ENCODE peak calls at places on chromosome 16, in eight cellular contexts. One of them, this sample, is unnamed.
A peak's percentile ranks its signal among the peaks of the same experiment; 100 is the strongest.

GRCh38 chr16:23999663-24000062 is 163.9 kb downstream of the PRKCB start:
- DNase-seq in AG10803: no peak
- DNase-seq in iPS-NIHi11: no peak
- DNase-seq in NCI-H1436: no peak
- DNase-seq in T-helper 1 cell: no peak
- DNase-seq in choroid plexus epithelial cell: no peak
- DNase-seq in stimulated activated CD8-positive, alpha-beta memory T cell treated with anti-CD3 and anti-CD28 coated beads, Interleukin-4, amount 100 ng/mL, for 24 hours: peak; percentile 45
- DNase-seq in ovary: no peak
- DNase-seq in this sample: no peak

GRCh38 chr16:57091200-57091989 is 988 bp upstream of the CPNE2 start:
- DNase-seq in AG10803: no peak
- DNase-seq in iPS-NIHi11: peak; percentile 61
- DNase-seq in NCI-H1436: peak; percentile 29
- DNase-seq in T-helper 1 cell: no peak
- DNase-seq in choroid plexus epithelial cell: peak; percentile 43
- DNase-seq in stimulated activated CD8-positive, alpha-beta memory T cell treated with anti-CD3 and anti-CD28 coated beads, Interleukin-4, amount 100 ng/mL, for 24 hours: no peak
- DNase-seq in ovary: peak; percentile 53
- DNase-seq in this sample: no peak

GRCh38 chr16:56961851-56962281 is at the start of gene CETP:
- DNase-seq in AG10803: no peak
- DNase-seq in iPS-NIHi11: no peak
- DNase-seq in NCI-H1436: no peak
- DNase-seq in T-helper 1 cell: no peak
- DNase-seq in choroid plexus epithelial cell: no peak
- DNase-seq in stimulated activated CD8-positive, alpha-beta memory T cell treated with anti-CD3 and anti-CD28 coated beads, Interleukin-4, amount 100 ng/mL, for 24 hours: no peak
- DNase-seq in ovary: no peak
- DNase-seq in this sample: no peak

GRCh38 chr16:11742041-11742535 is 569 bp downstream of the TXNDC11 start:
- DNase-seq in AG10803: no peak
- DNase-seq in iPS-NIHi11: peak; percentile 72
- DNase-seq in NCI-H1436: peak; percentile 7
- DNase-seq in T-helper 1 cell: peak; percentile 31
- DNase-seq in choroid plexus epithelial cell: no peak
- DNase-seq in stimulated activated CD8-positive, alpha-beta memory T cell treated with anti-CD3 and anti-CD28 coated beads, Interleukin-4, amount 100 ng/mL, for 24 hours: peak; percentile 22
- DNase-seq in ovary: peak; percentile 42
- DNase-seq in this sample: no peak

GRCh38 chr16:81242977-81243618 is 4.6 kb downstream of the BCO1 start:
- DNase-seq in AG10803: no peak
- DNase-seq in iPS-NIHi11: no peak
- DNase-seq in NCI-H1436: no peak
- DNase-seq in T-helper 1 cell: no peak
- DNase-seq in choroid plexus epithelial cell: no peak
- DNase-seq in stimulated activated CD8-positive, alpha-beta memory T cell treated with anti-CD3 and anti-CD28 coated beads, Interleukin-4, amount 100 ng/mL, for 24 hours: no peak
- DNase-seq in ovary: no peak
- DNase-seq in this sample: no peak

GRCh38 chr16:89623511-89624232 is 10.2 kb downstream of the DPEP1 start:
- DNase-seq in AG10803: peak; percentile 37
- DNase-seq in iPS-NIHi11: no peak
- DNase-seq in NCI-H1436: no peak
- DNase-seq in T-helper 1 cell: no peak
- DNase-seq in choroid plexus epithelial cell: peak; percentile 53
- DNase-seq in stimulated activated CD8-positive, alpha-beta memory T cell treated with anti-CD3 and anti-CD28 coated beads, Interleukin-4, amount 100 ng/mL, for 24 hours: no peak
- DNase-seq in ovary: no peak
- DNase-seq in this sample: no peak

GRCh38 chr16:47872228-47872627 is 283.6 kb downstream of the ABCC12 start:
- DNase-seq in AG10803: no peak
- DNase-seq in iPS-NIHi11: no peak
- DNase-seq in NCI-H1436: no peak
- DNase-seq in T-helper 1 cell: no peak
- DNase-seq in choroid plexus epithelial cell: no peak
- DNase-seq in stimulated activated CD8-positive, alpha-beta memory T cell treated with anti-CD3 and anti-CD28 coated beads, Interleukin-4, amount 100 ng/mL, for 24 hours: no peak
- DNase-seq in ovary: no peak
- DNase-seq in this sample: no peak

GRCh38 chr16:48421741-48422140 is 36.5 kb upstream of the SIAH1 start:
- DNase-seq in AG10803: no peak
- DNase-seq in iPS-NIHi11: no peak
- DNase-seq in NCI-H1436: no peak
- DNase-seq in T-helper 1 cell: no peak
- DNase-seq in choroid plexus epithelial cell: peak; percentile 27
- DNase-seq in stimulated activated CD8-positive, alpha-beta memory T cell treated with anti-CD3 and anti-CD28 coated beads, Interleukin-4, amount 100 ng/mL, for 24 hours: no peak
- DNase-seq in ovary: no peak
- DNase-seq in this sample: no peak

GRCh38 chr16:73558219-73558618 is 510.3 kb upstream of the ZFHX3 start:
- DNase-seq in AG10803: no peak
- DNase-seq in iPS-NIHi11: no peak
- DNase-seq in NCI-H1436: no peak
- DNase-seq in T-helper 1 cell: no peak
- DNase-seq in choroid plexus epithelial cell: no peak
- DNase-seq in stimulated activated CD8-positive, alpha-beta memory T cell treated with anti-CD3 and anti-CD28 coated beads, Interleukin-4, amount 100 ng/mL, for 24 hours: no peak
- DNase-seq in ovary: no peak
- DNase-seq in this sample: no peak

GRCh38 chr16:86033016-86033474 is 134.1 kb downstream of the IRF8 start:
- DNase-seq in AG10803: no peak
- DNase-seq in iPS-NIHi11: peak; percentile 51
- DNase-seq in NCI-H1436: no peak
- DNase-seq in T-helper 1 cell: no peak
- DNase-seq in choroid plexus epithelial cell: no peak
- DNase-seq in stimulated activated CD8-positive, alpha-beta memory T cell treated with anti-CD3 and anti-CD28 coated beads, Interleukin-4, amount 100 ng/mL, for 24 hours: no peak
- DNase-seq in ovary: no peak
- DNase-seq in this sample: no peak

GRCh38 chr16:70725912-70726828 is 40.3 kb upstream of the MTSS2 start:
- DNase-seq in AG10803: no peak
- DNase-seq in iPS-NIHi11: no peak
- DNase-seq in NCI-H1436: no peak
- DNase-seq in T-helper 1 cell: no peak
- DNase-seq in choroid plexus epithelial cell: no peak
- DNase-seq in stimulated activated CD8-positive, alpha-beta memory T cell treated with anti-CD3 and anti-CD28 coated beads, Interleukin-4, amount 100 ng/mL, for 24 hours: no peak
- DNase-seq in ovary: peak; percentile 73
- DNase-seq in this sample: no peak

GRCh38 chr16:16972831-16973230 is 497.9 kb downstream of the XYLT1 start:
- DNase-seq in AG10803: no peak
- DNase-seq in iPS-NIHi11: no peak
- DNase-seq in NCI-H1436: no peak
- DNase-seq in T-helper 1 cell: no peak
- DNase-seq in choroid plexus epithelial cell: no peak
- DNase-seq in stimulated activated CD8-positive, alpha-beta memory T cell treated with anti-CD3 and anti-CD28 coated beads, Interleukin-4, amount 100 ng/mL, for 24 hours: no peak
- DNase-seq in ovary: no peak
- DNase-seq in this sample: no peak

GRCh38 chr16:21301168-21301894 is 23.2 kb upstream of the CRYM start:
- DNase-seq in AG10803: peak; percentile 57
- DNase-seq in iPS-NIHi11: peak; percentile 86
- DNase-seq in NCI-H1436: peak; percentile 68
- DNase-seq in T-helper 1 cell: no peak
- DNase-seq in choroid plexus epithelial cell: peak; percentile 65
- DNase-seq in stimulated activated CD8-positive, alpha-beta memory T cell treated with anti-CD3 and anti-CD28 coated beads, Interleukin-4, amount 100 ng/mL, for 24 hours: peak; percentile 5
- DNase-seq in ovary: peak; percentile 50
- DNase-seq in this sample: peak; percentile 43

GRCh38 chr16:66979011-66979717 is 9.2 kb upstream of the CES4A start:
- DNase-seq in AG10803: peak; percentile 25
- DNase-seq in iPS-NIHi11: no peak
- DNase-seq in NCI-H1436: no peak
- DNase-seq in T-helper 1 cell: no peak
- DNase-seq in choroid plexus epithelial cell: peak; percentile 26
- DNase-seq in stimulated activated CD8-positive, alpha-beta memory T cell treated with anti-CD3 and anti-CD28 coated beads, Interleukin-4, amount 100 ng/mL, for 24 hours: no peak
- DNase-seq in ovary: no peak
- DNase-seq in this sample: no peak

GRCh38 chr16:63365665-63366064 is 1329.4 kb upstream of the CDH8 start:
- DNase-seq in AG10803: no peak
- DNase-seq in iPS-NIHi11: no peak
- DNase-seq in NCI-H1436: no peak
- DNase-seq in T-helper 1 cell: no peak
- DNase-seq in choroid plexus epithelial cell: no peak
- DNase-seq in stimulated activated CD8-positive, alpha-beta memory T cell treated with anti-CD3 and anti-CD28 coated beads, Interleukin-4, amount 100 ng/mL, for 24 hours: no peak
- DNase-seq in ovary: no peak
- DNase-seq in this sample: no peak

GRCh38 chr16:47886631-47887415 is 269.0 kb downstream of the ABCC12 start:
- DNase-seq in AG10803: no peak
- DNase-seq in iPS-NIHi11: no peak
- DNase-seq in NCI-H1436: no peak
- DNase-seq in T-helper 1 cell: no peak
- DNase-seq in choroid plexus epithelial cell: no peak
- DNase-seq in stimulated activated CD8-positive, alpha-beta memory T cell treated with anti-CD3 and anti-CD28 coated beads, Interleukin-4, amount 100 ng/mL, for 24 hours: no peak
- DNase-seq in ovary: no peak
- DNase-seq in this sample: no peak

GRCh38 chr16:88920618-88921602 is 54.5 kb upstream of the PABPN1L start:
- DNase-seq in AG10803: peak; percentile 81
- DNase-seq in iPS-NIHi11: no peak
- DNase-seq in NCI-H1436: no peak
- DNase-seq in T-helper 1 cell: no peak
- DNase-seq in choroid plexus epithelial cell: peak; percentile 66
- DNase-seq in stimulated activated CD8-positive, alpha-beta memory T cell treated with anti-CD3 and anti-CD28 coated beads, Interleukin-4, amount 100 ng/mL, for 24 hours: no peak
- DNase-seq in ovary: no peak
- DNase-seq in this sample: no peak

GRCh38 chr16:55323637-55324490 is at the start of gene IRX6:
- DNase-seq in AG10803: peak; percentile 35
- DNase-seq in iPS-NIHi11: peak; percentile 74
- DNase-seq in NCI-H1436: no peak
- DNase-seq in T-helper 1 cell: no peak
- DNase-seq in choroid plexus epithelial cell: no peak
- DNase-seq in stimulated activated CD8-positive, alpha-beta memory T cell treated with anti-CD3 and anti-CD28 coated beads, Interleukin-4, amount 100 ng/mL, for 24 hours: no peak
- DNase-seq in ovary: no peak
- DNase-seq in this sample: no peak

GRCh38 chr16:64428463-64428862 is 693.4 kb downstream of the CDH11 start:
- DNase-seq in AG10803: peak; percentile 76
- DNase-seq in iPS-NIHi11: no peak
- DNase-seq in NCI-H1436: no peak
- DNase-seq in T-helper 1 cell: no peak
- DNase-seq in choroid plexus epithelial cell: peak; percentile 92
- DNase-seq in stimulated activated CD8-positive, alpha-beta memory T cell treated with anti-CD3 and anti-CD28 coated beads, Interleukin-4, amount 100 ng/mL, for 24 hours: no peak
- DNase-seq in ovary: no peak
- DNase-seq in this sample: no peak

GRCh38 chr16:24297375-24297774 is 41.2 kb downstream of the CACNG3 start:
- DNase-seq in AG10803: no peak
- DNase-seq in iPS-NIHi11: no peak
- DNase-seq in NCI-H1436: no peak
- DNase-seq in T-helper 1 cell: no peak
- DNase-seq in choroid plexus epithelial cell: no peak
- DNase-seq in stimulated activated CD8-positive, alpha-beta memory T cell treated with anti-CD3 and anti-CD28 coated beads, Interleukin-4, amount 100 ng/mL, for 24 hours: no peak
- DNase-seq in ovary: no peak
- DNase-seq in this sample: no peak

GRCh38 chr16:81748476-81749198 is 30.5 kb upstream of the PLCG2 start:
- DNase-seq in AG10803: no peak
- DNase-seq in iPS-NIHi11: no peak
- DNase-seq in NCI-H1436: no peak
- DNase-seq in T-helper 1 cell: no peak
- DNase-seq in choroid plexus epithelial cell: no peak
- DNase-seq in stimulated activated CD8-positive, alpha-beta memory T cell treated with anti-CD3 and anti-CD28 coated beads, Interleukin-4, amount 100 ng/mL, for 24 hours: no peak
- DNase-seq in ovary: no peak
- DNase-seq in this sample: no peak

GRCh38 chr16:82660078-82660645 is 33.4 kb downstream of the CDH13 start:
- DNase-seq in AG10803: peak; percentile 79
- DNase-seq in iPS-NIHi11: no peak
- DNase-seq in NCI-H1436: no peak
- DNase-seq in T-helper 1 cell: no peak
- DNase-seq in choroid plexus epithelial cell: peak; percentile 84
- DNase-seq in stimulated activated CD8-positive, alpha-beta memory T cell treated with anti-CD3 and anti-CD28 coated beads, Interleukin-4, amount 100 ng/mL, for 24 hours: no peak
- DNase-seq in ovary: no peak
- DNase-seq in this sample: no peak

GRCh38 chr16:1989826-1990335 is at the start of gene SYNGR3:
- DNase-seq in AG10803: no peak
- DNase-seq in iPS-NIHi11: peak; percentile 59
- DNase-seq in NCI-H1436: no peak
- DNase-seq in T-helper 1 cell: no peak
- DNase-seq in choroid plexus epithelial cell: no peak
- DNase-seq in stimulated activated CD8-positive, alpha-beta memory T cell treated with anti-CD3 and anti-CD28 coated beads, Interleukin-4, amount 100 ng/mL, for 24 hours: no peak
- DNase-seq in ovary: no peak
- DNase-seq in this sample: no peak

GRCh38 chr16:67177743-67178699 is 5.7 kb downstream of the MATCAP1 start:
- DNase-seq in AG10803: peak; percentile 51
- DNase-seq in iPS-NIHi11: peak; percentile 95
- DNase-seq in NCI-H1436: peak; percentile 83
- DNase-seq in T-helper 1 cell: peak; percentile 43
- DNase-seq in choroid plexus epithelial cell: peak; percentile 73
- DNase-seq in stimulated activated CD8-positive, alpha-beta memory T cell treated with anti-CD3 and anti-CD28 coated beads, Interleukin-4, amount 100 ng/mL, for 24 hours: no peak
- DNase-seq in ovary: no peak
- DNase-seq in this sample: peak; percentile 89

GRCh38 chr16:69513180-69513966 is 52.4 kb upstream of the NFAT5 start:
- DNase-seq in AG10803: peak; percentile 93
- DNase-seq in iPS-NIHi11: no peak
- DNase-seq in NCI-H1436: no peak
- DNase-seq in T-helper 1 cell: no peak
- DNase-seq in choroid plexus epithelial cell: no peak
- DNase-seq in stimulated activated CD8-positive, alpha-beta memory T cell treated with anti-CD3 and anti-CD28 coated beads, Interleukin-4, amount 100 ng/mL, for 24 hours: no peak
- DNase-seq in ovary: no peak
- DNase-seq in this sample: no peak

GRCh38 chr16:4324871-4325740 is 9.2 kb downstream of the GLIS2 start:
- DNase-seq in AG10803: no peak
- DNase-seq in iPS-NIHi11: peak; percentile 3
- DNase-seq in NCI-H1436: no peak
- DNase-seq in T-helper 1 cell: no peak
- DNase-seq in choroid plexus epithelial cell: no peak
- DNase-seq in stimulated activated CD8-positive, alpha-beta memory T cell treated with anti-CD3 and anti-CD28 coated beads, Interleukin-4, amount 100 ng/mL, for 24 hours: no peak
- DNase-seq in ovary: no peak
- DNase-seq in this sample: no peak

GRCh38 chr16:54072237-54072636 is 214.3 kb downstream of the IRX3 start:
- DNase-seq in AG10803: no peak
- DNase-seq in iPS-NIHi11: no peak
- DNase-seq in NCI-H1436: no peak
- DNase-seq in T-helper 1 cell: no peak
- DNase-seq in choroid plexus epithelial cell: no peak
- DNase-seq in stimulated activated CD8-positive, alpha-beta memory T cell treated with anti-CD3 and anti-CD28 coated beads, Interleukin-4, amount 100 ng/mL, for 24 hours: no peak
- DNase-seq in ovary: no peak
- DNase-seq in this sample: no peak

GRCh38 chr16:66298571-66299120 is 67.8 kb upstream of the CDH5 start:
- DNase-seq in AG10803: no peak
- DNase-seq in iPS-NIHi11: no peak
- DNase-seq in NCI-H1436: no peak
- DNase-seq in T-helper 1 cell: no peak
- DNase-seq in choroid plexus epithelial cell: no peak
- DNase-seq in stimulated activated CD8-positive, alpha-beta memory T cell treated with anti-CD3 and anti-CD28 coated beads, Interleukin-4, amount 100 ng/mL, for 24 hours: no peak
- DNase-seq in ovary: no peak
- DNase-seq in this sample: no peak

GRCh38 chr16:54266363-54266955 is 20.1 kb downstream of the IRX3 start:
- DNase-seq in AG10803: peak; percentile 62
- DNase-seq in iPS-NIHi11: no peak
- DNase-seq in NCI-H1436: no peak
- DNase-seq in T-helper 1 cell: no peak
- DNase-seq in choroid plexus epithelial cell: peak; percentile 56
- DNase-seq in stimulated activated CD8-positive, alpha-beta memory T cell treated with anti-CD3 and anti-CD28 coated beads, Interleukin-4, amount 100 ng/mL, for 24 hours: no peak
- DNase-seq in ovary: no peak
- DNase-seq in this sample: no peak

GRCh38 chr16:88458039-88458772 is 5.1 kb downstream of the ZFPM1 start:
- DNase-seq in AG10803: no peak
- DNase-seq in iPS-NIHi11: no peak
- DNase-seq in NCI-H1436: no peak
- DNase-seq in T-helper 1 cell: no peak
- DNase-seq in choroid plexus epithelial cell: no peak
- DNase-seq in stimulated activated CD8-positive, alpha-beta memory T cell treated with anti-CD3 and anti-CD28 coated beads, Interleukin-4, amount 100 ng/mL, for 24 hours: no peak
- DNase-seq in ovary: no peak
- DNase-seq in this sample: no peak

GRCh38 chr16:23229714-23230113 is 47.2 kb downstream of the SCNN1G start:
- DNase-seq in AG10803: no peak
- DNase-seq in iPS-NIHi11: no peak
- DNase-seq in NCI-H1436: no peak
- DNase-seq in T-helper 1 cell: no peak
- DNase-seq in choroid plexus epithelial cell: no peak
- DNase-seq in stimulated activated CD8-positive, alpha-beta memory T cell treated with anti-CD3 and anti-CD28 coated beads, Interleukin-4, amount 100 ng/mL, for 24 hours: no peak
- DNase-seq in ovary: no peak
- DNase-seq in this sample: no peak

GRCh38 chr16:872436-873242 is 72.1 kb upstream of the GNG13 start:
- DNase-seq in AG10803: no peak
- DNase-seq in iPS-NIHi11: no peak
- DNase-seq in NCI-H1436: no peak
- DNase-seq in T-helper 1 cell: no peak
- DNase-seq in choroid plexus epithelial cell: no peak
- DNase-seq in stimulated activated CD8-positive, alpha-beta memory T cell treated with anti-CD3 and anti-CD28 coated beads, Interleukin-4, amount 100 ng/mL, for 24 hours: no peak
- DNase-seq in ovary: no peak
- DNase-seq in this sample: no peak

GRCh38 chr16:1913327-1914083 is 4.7 kb downstream of the HS3ST6 start:
- DNase-seq in AG10803: no peak
- DNase-seq in iPS-NIHi11: no peak
- DNase-seq in NCI-H1436: no peak
- DNase-seq in T-helper 1 cell: no peak
- DNase-seq in choroid plexus epithelial cell: no peak
- DNase-seq in stimulated activated CD8-positive, alpha-beta memory T cell treated with anti-CD3 and anti-CD28 coated beads, Interleukin-4, amount 100 ng/mL, for 24 hours: no peak
- DNase-seq in ovary: no peak
- DNase-seq in this sample: no peak

GRCh38 chr16:25699069-25699468 is 7.3 kb downstream of the HS3ST4 start:
- DNase-seq in AG10803: no peak
- DNase-seq in iPS-NIHi11: no peak
- DNase-seq in NCI-H1436: no peak
- DNase-seq in T-helper 1 cell: no peak
- DNase-seq in choroid plexus epithelial cell: no peak
- DNase-seq in stimulated activated CD8-positive, alpha-beta memory T cell treated with anti-CD3 and anti-CD28 coated beads, Interleukin-4, amount 100 ng/mL, for 24 hours: no peak
- DNase-seq in ovary: no peak
- DNase-seq in this sample: no peak

This sample was measured in NCI-H2107.